ENCODE peak calls at places on chromosomes 5 and 9, in six cellular contexts. X is IMR-90; N is left ventricle myocardium inferior; K is CD4-positive, alpha-beta memory T cell; M is pancreas; B is NT2/D1. J is an unnamed sample. For H3K4me1, the result is how much of the 10 kb centered on the place peaks cover.

GRCh38 chr9:107810493-107810931 is 320.9 kb upstream of the KLF4 start:
- DNase-seq in X (peak), N (no peak), K (no peak), B (no peak), M (no peak), J (no peak)

GRCh38 chr5:96687812-96688453 is 25.8 kb downstream of the CAST start:
- DNase-seq in M (no peak), K (peak), N (no peak), X (peak), B (no peak), J (no peak)

GRCh38 chr5:61298580-61298979 is 33.5 kb upstream of the ZSWIM6 start:
- DNase-seq in B (no peak), M (peak), N (no peak), X (peak), K (no peak), J (no peak)

GRCh38 chr9:96169488-96169887 is 132.5 kb downstream of the HSD17B3 start:
- DNase-seq in M (peak), K (no peak), X (peak), B (peak), N (no peak), J (peak)

GRCh38 chr5:1009359-1010180 is 968 bp downstream of the NKD2 start:
- DNase-seq in K (no peak), N (peak), X (no peak), B (no peak), M (peak), J (peak)

GRCh38 chr9:112831969-112832368 is 58.7 kb downstream of the SLC46A2 start:
- DNase-seq in B (no peak), K (no peak), M (no peak), N (no peak), X (no peak), J (no peak)

GRCh38 chr5:72206160-72206559 is 98.9 kb downstream of the MAP1B start:
- DNase-seq in M (no peak), B (no peak), K (no peak), X (no peak), N (no peak), J (no peak)

GRCh38 chr5:162096448-162096847 is 28.9 kb downstream of the GABRG2 start:
- DNase-seq in N (no peak), B (no peak), X (no peak), M (no peak), K (no peak), J (no peak)

GRCh38 chr5:158785397-158785796 is 314.3 kb downstream of the EBF1 start:
- DNase-seq in M (no peak), N (no peak), B (no peak), X (no peak), K (no peak), J (no peak)

GRCh38 chr5:146825033-146825432 is 53.5 kb downstream of the PPP2R2B start:
- DNase-seq in N (no peak), M (no peak), K (no peak), X (peak), B (no peak), J (peak)

GRCh38 chr5:129820-130219 is 37.9 kb downstream of the PLEKHG4B start:
- DNase-seq in N (no peak), B (no peak), K (no peak), X (peak), M (no peak), J (no peak)

DNA sequence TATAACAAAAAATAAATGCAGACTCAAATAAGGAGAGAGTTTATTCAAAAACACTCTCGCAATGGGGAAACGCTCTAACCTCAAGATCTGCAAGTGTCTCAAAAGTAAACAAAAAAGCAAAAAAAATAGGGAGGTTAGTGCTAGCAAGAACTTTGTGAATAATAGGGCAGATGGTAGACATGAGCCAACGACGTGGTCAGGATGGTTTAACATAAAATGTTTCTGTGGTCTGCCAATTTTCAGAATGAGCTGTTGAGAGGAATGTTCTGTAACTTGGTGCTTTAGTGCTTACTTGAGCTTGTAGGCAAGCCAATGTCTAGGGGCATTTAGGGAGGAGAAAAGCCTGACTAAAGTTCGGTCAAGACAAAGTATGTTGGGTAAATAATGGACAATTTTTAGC is 1813.9 kb upstream of the CDH6 start:
- DNase-seq in X (no peak), M (no peak), N (no peak), B (no peak), K (no peak), J (no peak)
- H3K4me1 ChIP-seq in X (under half), M (under half), N (under half), B (under half), K (under half), J (under half)

DNA sequence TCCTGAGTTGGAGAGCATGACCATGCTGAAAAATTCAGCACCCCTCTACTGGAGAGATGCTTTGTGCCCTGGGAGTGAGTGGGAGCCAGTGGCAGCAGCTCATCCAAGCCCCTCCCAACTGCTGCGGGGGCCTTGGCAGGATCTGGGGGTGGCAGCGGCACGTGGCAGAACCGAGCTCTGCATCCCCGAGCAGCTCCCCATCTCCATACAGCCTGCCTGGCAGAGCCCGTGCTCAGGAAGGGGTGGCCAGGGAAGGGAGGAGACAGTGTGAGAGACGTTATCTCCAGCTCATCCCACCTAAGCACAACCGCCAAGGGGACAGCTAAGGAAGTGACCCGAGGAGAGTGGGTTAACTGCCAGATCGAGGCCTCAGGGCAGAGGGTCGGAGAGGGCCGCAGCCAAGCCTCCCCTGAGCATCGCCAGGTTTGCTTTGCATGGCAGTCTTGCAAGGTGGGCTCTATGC is 17.2 kb upstream of the DPM2 start:
- DNase-seq in N (no peak), K (peak), B (no peak), M (no peak), X (no peak), J (peak)
- H3K4me1 ChIP-seq in N (half or more), K (half or more), B (under half), M (half or more), X (under half), J (half or more)

GRCh38 chr9:88342246-88342645 is 46.0 kb upstream of the SPIN1 start:
- DNase-seq in K (no peak), N (no peak), M (no peak), B (no peak), X (peak), J (no peak)
- H3K4me1 ChIP-seq in K (under half), N (under half), M (under half), B (under half), X (under half), J (under half)

GRCh38 chr5:139273572-139274264 is 19.8 kb upstream of the MATR3 start:
- DNase-seq in B (peak), M (peak), K (peak), X (peak), N (peak), J (peak)
- H3K4me1 ChIP-seq in B (under half), M (under half), K (half or more), X (under half), N (half or more), J (under half)

GRCh38 chr9:81035171-81035570 is 654.2 kb downstream of the TLE1 start:
- DNase-seq in X (peak), B (no peak), M (no peak), K (no peak), N (no peak), J (no peak)

GRCh38 chr9:81031422-81032029 is 657.8 kb downstream of the TLE1 start:
- DNase-seq in X (peak), M (peak), K (no peak), B (no peak), N (no peak), J (no peak)

GRCh38 chr9:81032831-81033230 is 656.5 kb downstream of the TLE1 start:
- DNase-seq in B (no peak), N (no peak), X (peak), K (no peak), M (no peak), J (no peak)

GRCh38 chr9:81030027-81030426 is 659.3 kb downstream of the TLE1 start:
- DNase-seq in X (no peak), B (no peak), N (no peak), K (no peak), M (no peak), J (no peak)

GRCh38 chr9:81032030-81032572 is 657.2 kb downstream of the TLE1 start:
- DNase-seq in N (no peak), B (no peak), M (peak), X (peak), K (no peak), J (peak)
- H3K4me1 ChIP-seq in N (under half), B (under half), M (under half), X (under half), K (under half), J (under half)

GRCh38 chr5:32540446-32540845 is 44.9 kb upstream of the SUB1 start:
- DNase-seq in N (no peak), B (no peak), K (no peak), X (no peak), M (no peak), J (no peak)

GRCh38 chr5:32541241-32541640 is 44.1 kb upstream of the SUB1 start:
- DNase-seq in K (no peak), X (peak), B (no peak), N (no peak), M (no peak), J (no peak)

GRCh38 chr5:32545102-32545847 is 40.1 kb upstream of the SUB1 start:
- DNase-seq in N (no peak), B (no peak), K (no peak), M (no peak), X (no peak), J (no peak)

GRCh38 chr5:32542216-32543059 is 42.9 kb upstream of the SUB1 start:
- DNase-seq in N (no peak), X (peak), B (no peak), K (no peak), M (no peak), J (no peak)

GRCh38 chr5:32543291-32543690 is 42.1 kb upstream of the SUB1 start:
- DNase-seq in X (no peak), K (no peak), B (no peak), M (no peak), N (no peak), J (no peak)
- H3K4me1 ChIP-seq in X (under half), K (under half), B (under half), M (under half), N (under half), J (under half)

J was measured in testis.